ENCODE peak calls at places on chromosome 11, in eight cellular contexts. G, V, S, O, P, R, B and T are unnamed samples.

GRCh38 chr11:31109446-31109845 is 260.1 kb downstream of the DCDC1 start:
- DNase-seq in B (no peak), G (no peak), P (no peak), R (no peak), S (no peak), V (no peak), O (no peak), T (no peak)

GRCh38 chr11:113528982-113529381 is 53.8 kb upstream of the DRD2 start:
- DNase-seq in R (no peak), G (no peak), B (no peak), O (no peak), S (no peak), V (peak), P (no peak), T (no peak)

GRCh38 chr11:134119094-134119493 is 50.2 kb downstream of the JAM3 start:
- DNase-seq in G (no peak), O (no peak), R (no peak), V (peak), P (no peak), B (no peak), S (no peak), T (no peak)

GRCh38 chr11:82229346-82229745 is 504.3 kb downstream of the FAM181B start:
- DNase-seq in O (peak), G (no peak), S (no peak), V (peak), P (no peak), R (no peak), B (no peak), T (no peak)

GRCh38 chr11:73193251-73194033 is 24.6 kb upstream of the P2RY2 start:
- DNase-seq in V (no peak), S (no peak), R (no peak), O (no peak), G (no peak), P (no peak), B (peak), T (no peak)

GRCh38 chr11:3892156-3892555 is 36.7 kb downstream of the STIM1 start:
- DNase-seq in V (no peak), G (no peak), B (no peak), O (no peak), R (no peak), S (no peak), P (no peak), T (no peak)

GRCh38 chr11:14713518-14714244 is 70.1 kb downstream of the PDE3B start:
- DNase-seq in P (no peak), B (no peak), R (no peak), V (no peak), O (no peak), S (no peak), G (no peak), T (no peak)

GRCh38 chr11:45662665-45663485 is 2.5 kb downstream of the CHST1 start:
- DNase-seq in G (no peak), V (peak), S (no peak), O (peak), R (no peak), P (peak), B (no peak), T (no peak)

GRCh38 chr11:621838-622237 is 2.9 kb downstream of the CDHR5 start:
- DNase-seq in V (no peak), O (no peak), B (no peak), S (no peak), R (no peak), P (no peak), G (no peak), T (no peak)

GRCh38 chr11:96272542-96273306 is 70.3 kb downstream of the MAML2 start:
- DNase-seq in B (no peak), P (no peak), S (no peak), O (peak), V (peak), R (no peak), G (no peak), T (no peak)

GRCh38 chr11:96271777-96272176 is 71.2 kb downstream of the MAML2 start:
- DNase-seq in P (no peak), V (no peak), G (no peak), S (no peak), O (no peak), B (no peak), R (no peak), T (no peak)

GRCh38 chr11:96276836-96277235 is 66.2 kb downstream of the MAML2 start:
- DNase-seq in V (no peak), P (no peak), R (no peak), S (no peak), G (no peak), B (no peak), O (no peak), T (no peak)

GRCh38 chr11:96275807-96276594 is 67.0 kb downstream of the MAML2 start:
- DNase-seq in V (no peak), P (no peak), G (no peak), O (no peak), R (no peak), S (no peak), B (no peak), T (no peak)

DNA sequence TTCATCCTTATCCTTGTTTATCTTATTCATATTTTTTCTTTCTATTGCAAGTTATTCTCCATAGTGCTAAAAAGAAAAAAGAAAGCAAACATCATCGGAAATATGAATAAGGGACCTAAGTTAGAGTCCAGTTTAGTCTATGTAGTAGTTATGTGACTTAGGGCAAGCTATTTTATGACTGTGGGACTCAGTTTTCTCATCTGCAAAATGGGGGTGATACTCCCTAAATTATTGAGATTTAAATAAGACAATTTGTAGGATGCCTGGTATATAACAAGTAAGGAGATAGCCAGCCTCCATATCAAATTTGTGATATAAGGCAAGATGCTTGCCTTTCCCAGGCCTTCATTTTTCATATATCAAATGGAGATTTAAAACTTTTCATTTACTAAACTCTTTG is 69.5 kb downstream of the MAML2 start:
- DNase-seq in G (no peak), P (no peak), R (no peak), O (no peak), B (no peak), V (no peak), S (no peak), T (no peak)
- TF ChIP-seq CTCF in G (no peak), P (no peak), R (no peak), O (no peak), B (no peak), V (no peak), S (no peak), T (no peak)

GRCh38 chr11:34830648-34831047 is 85.5 kb downstream of the APIP start:
- DNase-seq in B (no peak), G (no peak), P (no peak), R (no peak), V (peak), S (no peak), O (no peak), T (no peak)
- TF ChIP-seq CTCF in B (no peak), G (no peak), P (no peak), R (no peak), V (no peak), S (no peak), O (no peak), T (no peak)

DNA sequence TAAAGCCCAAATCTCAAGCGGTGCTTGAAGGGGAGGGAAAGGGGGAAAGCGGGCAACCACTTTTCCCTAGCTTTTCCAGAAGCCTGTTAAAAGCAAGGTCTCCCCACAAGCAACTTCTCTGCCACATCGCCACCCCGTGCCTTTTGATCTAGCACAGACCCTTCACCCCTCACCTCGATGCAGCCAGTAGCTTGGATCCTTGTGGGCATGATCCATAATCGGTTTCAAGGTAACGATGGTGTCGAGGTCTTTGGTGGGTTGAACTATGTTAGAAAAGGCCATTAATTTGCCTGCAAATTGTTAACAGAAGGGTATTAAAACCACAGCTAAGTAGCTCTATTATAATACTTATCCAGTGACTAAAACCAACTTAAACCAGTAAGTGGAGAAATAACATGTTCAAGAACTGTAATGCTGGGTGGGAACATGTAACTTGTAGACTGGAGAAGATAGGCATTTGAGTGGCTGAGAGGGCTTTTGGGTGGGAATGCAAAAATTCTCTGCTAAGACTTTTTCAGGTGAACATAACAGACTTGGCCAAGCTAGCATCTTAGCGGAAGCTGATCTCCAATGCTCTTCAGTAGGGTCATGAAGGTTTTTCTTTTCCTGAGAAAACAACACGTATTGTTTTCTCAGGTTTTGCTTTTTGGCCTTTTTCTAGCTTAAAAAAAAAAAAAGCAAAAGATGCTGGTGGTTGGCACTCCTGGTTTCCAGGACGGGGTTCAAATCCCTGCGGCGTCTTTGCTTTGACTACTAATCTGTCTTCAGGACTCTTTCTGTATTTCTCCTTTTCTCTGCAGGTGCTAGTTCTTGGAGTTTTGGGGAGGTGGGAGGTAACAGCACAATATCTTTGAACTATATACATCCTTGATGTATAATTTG is 6.8 kb downstream of the MALAT1 start:
- DNase-seq in V (peak), S (no peak), P (peak), G (no peak), B (no peak), O (peak), R (peak), T (no peak)
- TF ChIP-seq CTCF in V (no peak), S (no peak), P (no peak), G (no peak), B (no peak), O (no peak), R (no peak), T (no peak)

GRCh38 chr11:35859311-35859710 is 84.6 kb upstream of the LDLRAD3 start:
- DNase-seq in R (no peak), G (no peak), O (no peak), S (no peak), B (no peak), P (no peak), V (no peak), T (no peak)

GRCh38 chr11:35856259-35856658 is 87.6 kb upstream of the LDLRAD3 start:
- DNase-seq in R (no peak), G (no peak), B (no peak), O (no peak), S (no peak), V (no peak), P (no peak), T (no peak)

GRCh38 chr11:35857922-35858321 is 85.9 kb upstream of the LDLRAD3 start:
- DNase-seq in G (no peak), V (no peak), R (no peak), O (no peak), S (no peak), B (no peak), P (no peak), T (no peak)

GRCh38 chr11:35855685-35856084 is 88.2 kb upstream of the LDLRAD3 start:
- DNase-seq in G (no peak), V (no peak), S (no peak), R (no peak), O (no peak), P (no peak), B (no peak), T (no peak)

GRCh38 chr11:35856756-35857155 is 87.1 kb upstream of the LDLRAD3 start:
- DNase-seq in G (no peak), P (no peak), B (no peak), O (no peak), V (no peak), R (no peak), S (no peak), T (no peak)
- TF ChIP-seq CTCF in G (no peak), P (no peak), B (no peak), O (no peak), V (no peak), R (no peak), S (no peak), T (no peak)

GRCh38 chr11:93645938-93646337 is 15.5 kb upstream of the CEP295 start:
- DNase-seq in O (no peak), R (no peak), P (no peak), V (no peak), B (no peak), G (no peak), S (no peak), T (no peak)

GRCh38 chr11:93652161-93652597 is 9.3 kb upstream of the CEP295 start:
- DNase-seq in O (peak), R (no peak), G (peak), B (no peak), P (no peak), S (peak), V (peak), T (peak)

GRCh38 chr11:93651052-93651451 is 10.4 kb upstream of the CEP295 start:
- DNase-seq in P (no peak), O (no peak), S (no peak), V (no peak), B (no peak), G (no peak), R (no peak), T (no peak)

GRCh38 chr11:93646399-93646798 is 15.1 kb upstream of the CEP295 start:
- DNase-seq in R (no peak), P (no peak), S (no peak), V (no peak), O (no peak), G (no peak), B (no peak), T (no peak)

GRCh38 chr11:93648168-93648567 is 13.3 kb upstream of the CEP295 start:
- DNase-seq in G (no peak), B (no peak), P (no peak), V (peak), R (no peak), S (no peak), O (peak), T (no peak)
- TF ChIP-seq CTCF in G (no peak), B (no peak), P (no peak), V (peak), R (no peak), S (no peak), O (peak), T (no peak)